ENCODE peak calls at places on chromosome 13, in seven cellular contexts. Y, V, E, A, D, X and O are unnamed samples.

GRCh38 chr13:52097197-52097596 is 31.7 kb downstream of the NEK5 start:
- DNase-seq in X (no peak), E (no peak), Y (no peak), A (no peak), V (no peak), D (no peak), O (no peak)

GRCh38 chr13:42760949-42761348 is 20.4 kb upstream of the FAM216B start:
- DNase-seq in E (no peak), X (no peak), Y (no peak), V (no peak), D (no peak), A (no peak), O (no peak)

GRCh38 chr13:50410921-50411712 is 395.9 kb downstream of the KCNRG start:
- DNase-seq in A (no peak), D (no peak), E (no peak), Y (no peak), X (no peak), V (no peak), O (no peak)

GRCh38 chr13:53953205-53953604 is 924.6 kb downstream of the OLFM4 start:
- DNase-seq in Y (no peak), V (no peak), E (no peak), X (no peak), D (no peak), A (no peak), O (no peak)

GRCh38 chr13:109697936-109698335 is 88.4 kb downstream of the IRS2 start:
- DNase-seq in Y (no peak), E (no peak), V (no peak), A (no peak), X (no peak), D (no peak), O (no peak)

GRCh38 chr13:34340534-34340933 is 522.6 kb downstream of the RFC3 start:
- DNase-seq in E (no peak), Y (no peak), X (no peak), D (no peak), V (no peak), A (no peak), O (peak; percentile 87)

GRCh38 chr13:99969368-99969933 is 2.1 kb downstream of the ZIC5 start:
- DNase-seq in V (no peak), X (no peak), D (no peak), E (no peak), Y (no peak), A (no peak), O (no peak)

GRCh38 chr13:114115191-114115671 is 17.2 kb downstream of the RASA3 start:
- DNase-seq in V (no peak), Y (no peak), D (no peak), E (peak; percentile 85), A (no peak), X (no peak), O (no peak)

GRCh38 chr13:57631607-57632275 is at the start of gene PCDH17:
- DNase-seq in E (peak; percentile 58), X (no peak), A (no peak), V (no peak), Y (no peak), D (no peak), O (no peak)

GRCh38 chr13:36341718-36342117 is 4.5 kb downstream of the SPART start:
- DNase-seq in D (no peak), X (no peak), A (no peak), Y (no peak), E (no peak), V (no peak), O (no peak)

GRCh38 chr13:19596086-19596485 is 34.8 kb upstream of the TPTE2 start:
- DNase-seq in V (no peak), D (no peak), E (no peak), Y (no peak), X (no peak), A (no peak), O (no peak)

GRCh38 chr13:20080377-20081164 is 80.3 kb downstream of the GJA3 start:
- DNase-seq in X (no peak), V (no peak), D (no peak), E (no peak), Y (no peak), A (no peak), O (no peak)

GRCh38 chr13:106407338-106407737 is 128.1 kb downstream of the EFNB2 start:
- DNase-seq in D (no peak), X (peak; percentile 1), E (no peak), A (no peak), V (no peak), Y (no peak), O (peak; percentile 10)

GRCh38 chr13:49836516-49836915 is 44.0 kb upstream of the KPNA3 start:
- DNase-seq in E (no peak), Y (no peak), A (no peak), V (no peak), D (no peak), X (no peak), O (no peak)

GRCh38 chr13:79936368-79937136 is 404.4 kb downstream of the SPRY2 start:
- DNase-seq in X (peak; percentile 2), A (peak; percentile 9), V (peak; percentile 93), D (no peak), Y (no peak), E (no peak), O (peak; percentile 78)

GRCh38 chr13:87130401-87130800 is 540.8 kb upstream of the SLITRK5 start:
- DNase-seq in A (no peak), E (no peak), D (no peak), X (no peak), V (no peak), Y (no peak), O (no peak)

GRCh38 chr13:42486711-42487198 is 87.2 kb upstream of the TNFSF11 start:
- DNase-seq in D (no peak), Y (no peak), V (peak; percentile 51), A (no peak), X (no peak), E (no peak), O (peak; percentile 78)

GRCh38 chr13:97540696-97541095 is 106.7 kb downstream of the RAP2A start:
- DNase-seq in V (no peak), X (no peak), E (no peak), A (no peak), D (no peak), Y (no peak), O (no peak)

GRCh38 chr13:86082116-86082515 is 282.9 kb upstream of the SLITRK6 start:
- DNase-seq in V (no peak), D (no peak), E (no peak), X (no peak), Y (no peak), A (no peak), O (no peak)

GRCh38 chr13:99658266-99658991 is 157.2 kb downstream of the TM9SF2 start:
- DNase-seq in E (peak; percentile 81), X (peak; percentile 61), A (peak; percentile 14), D (no peak), Y (no peak), V (peak; percentile 67), O (no peak)

GRCh38 chr13:79398915-79399314 is 7.1 kb downstream of the RBM26 start:
- DNase-seq in Y (no peak), A (no peak), X (no peak), D (no peak), V (no peak), E (no peak), O (no peak)

GRCh38 chr13:98298599-98298998 is 121.5 kb upstream of the RNF113B start:
- DNase-seq in D (no peak), X (no peak), V (no peak), E (no peak), A (no peak), Y (no peak), O (no peak)

GRCh38 chr13:51258612-51259358 is 36.6 kb downstream of the FAM124A start:
- DNase-seq in V (no peak), Y (no peak), D (no peak), X (no peak), E (no peak), A (no peak), O (no peak)

GRCh38 chr13:39105110-39105509 is 66.9 kb downstream of the NHLRC3 start:
- DNase-seq in E (no peak), Y (no peak), V (no peak), D (peak; percentile 78), X (no peak), A (no peak), O (no peak)

GRCh38 chr13:49641810-49642291 is 13.5 kb downstream of the ARL11 start:
- DNase-seq in E (peak; percentile 85), X (no peak), Y (no peak), D (no peak), V (peak; percentile 85), A (no peak), O (peak; percentile 63)

GRCh38 chr13:28723806-28724205 is 5.0 kb upstream of the SLC46A3 start:
- DNase-seq in A (no peak), X (no peak), E (no peak), D (no peak), V (no peak), Y (no peak), O (no peak)

GRCh38 chr13:19794552-19795143 is 11.9 kb upstream of the PSPC1 start:
- DNase-seq in D (no peak), E (no peak), Y (no peak), A (peak; percentile 12), V (no peak), X (no peak), O (peak; percentile 56)

GRCh38 chr13:41520699-41521630 is 63.6 kb downstream of the RGCC start:
- DNase-seq in E (no peak), V (no peak), D (no peak), Y (no peak), X (no peak), A (no peak), O (no peak)

GRCh38 chr13:40790232-40790631 is 821 bp downstream of the SLC25A15 start:
- DNase-seq in X (no peak), E (no peak), V (no peak), A (no peak), D (no peak), Y (no peak), O (no peak)

GRCh38 chr13:114063545-114064515 is 68.6 kb downstream of the RASA3 start:
- DNase-seq in A (no peak), D (no peak), X (peak; percentile 65), E (peak; percentile 86), V (peak; percentile 56), Y (no peak), O (no peak)